ENCODE peak calls at places on chromosome 2, in seven cellular contexts. C is GM12878; X is thoracic aorta; N is psoas muscle; Z is astrocyte of the spinal cord; J is kidney; E is CD4-positive, alpha-beta T cell. M is an unnamed sample.

GRCh38 chr2:134389331-134389835 is 135.5 kb downstream of the MGAT5 start:
- DNase-seq in N (no peak), E (no peak), C (no peak), J (no peak), X (no peak), Z (no peak), M (no peak)

GRCh38 chr2:86249843-86250402 is 50.7 kb downstream of the MRPL35 start:
- DNase-seq in X (no peak), Z (no peak), E (no peak), C (peak), J (no peak), N (no peak), M (no peak)

GRCh38 chr2:42922790-42923631 is 130.6 kb upstream of the HAAO start:
- DNase-seq in N (peak), X (peak), J (no peak), E (no peak), Z (peak), C (no peak), M (no peak)

GRCh38 chr2:110943070-110943634 is 177.6 kb upstream of the BCL2L11 start:
- DNase-seq in J (no peak), E (no peak), N (no peak), X (no peak), Z (no peak), C (no peak), M (no peak)

GRCh38 chr2:88651646-88652045 is 24.4 kb upstream of the EIF2AK3 start:
- DNase-seq in E (no peak), X (no peak), Z (no peak), J (no peak), N (no peak), C (no peak), M (no peak)

GRCh38 chr2:235688511-235689426 is 194.9 kb downstream of the AGAP1 start:
- DNase-seq in N (no peak), Z (no peak), X (no peak), C (no peak), E (no peak), J (no peak), M (no peak)

GRCh38 chr2:221731432-221731831 is 159.3 kb upstream of the EPHA4 start:
- DNase-seq in Z (no peak), E (no peak), J (no peak), C (peak), N (no peak), X (no peak), M (no peak)

GRCh38 chr2:98835831-98836385 is 100.1 kb downstream of the CRACDL start:
- DNase-seq in J (no peak), X (no peak), Z (no peak), C (peak), N (no peak), E (peak), M (no peak)

GRCh38 chr2:159228006-159228655 is 58.4 kb downstream of the WDSUB1 start:
- DNase-seq in C (no peak), J (no peak), N (no peak), E (no peak), Z (peak), X (no peak), M (no peak)

GRCh38 chr2:130186391-130186790 is 4.3 kb downstream of the MZT2B start:
- DNase-seq in E (no peak), X (no peak), J (no peak), C (no peak), Z (no peak), N (no peak), M (no peak)

GRCh38 chr2:231047270-231047921 is 9.3 kb upstream of the PSMD1 start:
- DNase-seq in C (no peak), X (no peak), E (no peak), N (no peak), Z (no peak), J (no peak), M (no peak)

GRCh38 chr2:228417526-228417925 is 236.0 kb upstream of the SPHKAP start:
- DNase-seq in E (no peak), N (no peak), J (no peak), C (no peak), Z (peak), X (no peak), M (no peak)

GRCh38 chr2:235045336-235045972 is 93.6 kb downstream of the SH3BP4 start:
- DNase-seq in J (no peak), X (no peak), E (no peak), N (no peak), Z (no peak), C (peak), M (no peak)

GRCh38 chr2:10765461-10765860 is 44.0 kb downstream of the ATP6V1C2 start:
- DNase-seq in N (no peak), C (no peak), E (no peak), J (no peak), X (no peak), Z (no peak), M (peak)

GRCh38 chr2:179861027-179861776 is at the start of gene ZNF385B:
- DNase-seq in X (no peak), E (no peak), Z (no peak), J (peak), N (peak), C (no peak), M (peak)

GRCh38 chr2:156401863-156402262 is 34.3 kb upstream of the GPD2 start:
- DNase-seq in Z (no peak), E (no peak), J (no peak), X (no peak), C (no peak), N (no peak), M (no peak)

GRCh38 chr2:215105607-215106354 is 32.6 kb downstream of the ABCA12 start:
- DNase-seq in C (no peak), N (no peak), E (no peak), X (no peak), J (no peak), Z (no peak), M (no peak)

GRCh38 chr2:194260185-194260584 is 1396.8 kb upstream of the SLC39A10 start:
- DNase-seq in J (no peak), X (no peak), E (no peak), C (no peak), N (no peak), Z (no peak), M (no peak)

GRCh38 chr2:64873472-64873924 is 115.7 kb upstream of the SLC1A4 start:
- DNase-seq in C (no peak), Z (peak), J (peak), N (peak), E (peak), X (peak), M (no peak)

GRCh38 chr2:10319892-10320574 is 17.3 kb downstream of the HPCAL1 start:
- DNase-seq in N (peak), Z (no peak), J (no peak), E (no peak), X (no peak), C (no peak), M (peak)

GRCh38 chr2:156112323-156112722 is 220.2 kb downstream of the NR4A2 start:
- DNase-seq in J (no peak), C (no peak), Z (no peak), X (no peak), E (no peak), N (no peak), M (no peak)

GRCh38 chr2:158761626-158762025 is 33.5 kb upstream of the DAPL1 start:
- DNase-seq in C (no peak), J (no peak), X (no peak), N (no peak), Z (peak), E (no peak), M (no peak)

GRCh38 chr2:6968319-6969100 is 51.3 kb downstream of the RNF144A start:
- DNase-seq in N (peak), J (no peak), Z (peak), C (no peak), E (no peak), X (no peak), M (no peak)

GRCh38 chr2:121570665-121571055 is 40.0 kb downstream of the RNU4ATAC start:
- DNase-seq in J (no peak), Z (no peak), E (no peak), N (no peak), X (no peak), C (no peak), M (no peak)

GRCh38 chr2:136242687-136243277 is 124.8 kb upstream of the CXCR4 start:
- DNase-seq in X (no peak), J (no peak), N (no peak), C (no peak), Z (no peak), E (peak), M (no peak)

GRCh38 chr2:168660859-168661258 is 141.6 kb upstream of the NOSTRIN start:
- DNase-seq in Z (no peak), N (no peak), J (no peak), C (no peak), X (no peak), E (no peak), M (no peak)

GRCh38 chr2:172639823-172640222 is 83.9 kb downstream of the PDK1 start:
- DNase-seq in C (no peak), N (no peak), J (no peak), E (no peak), X (no peak), Z (peak), M (no peak)

GRCh38 chr2:120109186-120110061 is 96.5 kb downstream of the EPB41L5 start:
- DNase-seq in Z (peak), E (no peak), N (no peak), J (no peak), C (peak), X (no peak), M (no peak)

GRCh38 chr2:164826293-164827243 is 15.1 kb downstream of the COBLL1 start:
- DNase-seq in X (peak), E (no peak), Z (peak), J (no peak), C (no peak), N (no peak), M (no peak)

GRCh38 chr2:174544156-174544555 is 53.4 kb downstream of the WIPF1 start:
- DNase-seq in E (no peak), J (no peak), C (no peak), N (no peak), Z (no peak), X (no peak), M (no peak)

GRCh38 chr2:202136526-202136925 is 63.5 kb downstream of the KIAA2012 start:
- DNase-seq in X (no peak), E (no peak), N (no peak), Z (no peak), C (no peak), J (peak), M (no peak)

GRCh38 chr2:3619033-3619432 is 24.1 kb downstream of the COLEC11 start:
- DNase-seq in J (no peak), X (no peak), N (no peak), Z (no peak), C (no peak), E (no peak), M (no peak)

GRCh38 chr2:6186332-6187100 is 494.3 kb downstream of the SOX11 start:
- DNase-seq in X (no peak), C (no peak), N (no peak), Z (peak), E (no peak), J (peak), M (no peak)

GRCh38 chr2:118118479-118118878 is 30.2 kb downstream of the INSIG2 start:
- DNase-seq in X (no peak), J (no peak), N (no peak), Z (no peak), E (no peak), C (no peak), M (no peak)

GRCh38 chr2:23375448-23375847 is 9.5 kb upstream of the KLHL29 start:
- DNase-seq in X (no peak), C (no peak), J (no peak), N (no peak), E (no peak), Z (no peak), M (no peak)

GRCh38 chr2:160096414-160096813 is 34.0 kb upstream of the PLA2R1 start:
- DNase-seq in J (no peak), X (no peak), N (no peak), Z (no peak), C (no peak), E (no peak), M (no peak)

GRCh38 chr2:25606892-25607291 is 66.5 kb downstream of the DTNB start:
- DNase-seq in J (no peak), C (no peak), X (no peak), E (no peak), N (no peak), Z (peak), M (no peak)

GRCh38 chr2:143954208-143954607 is 565.7 kb downstream of the ZEB2 start:
- DNase-seq in Z (no peak), X (no peak), C (no peak), N (no peak), E (no peak), J (no peak), M (no peak)

GRCh38 chr2:130303142-130303541 is 39.6 kb upstream of the IMP4 start:
- DNase-seq in N (no peak), X (no peak), C (peak), E (no peak), Z (no peak), J (no peak), M (no peak)

GRCh38 chr2:190545756-190546385 is 11.3 kb upstream of the NEMP2 start:
- DNase-seq in J (no peak), X (no peak), E (no peak), N (no peak), C (no peak), Z (peak), M (no peak)
- TF ChIP-seq CTCF in J (no peak), X (no peak), E (no peak), N (no peak), C (no peak), Z (no peak), M (no peak)

DNA sequence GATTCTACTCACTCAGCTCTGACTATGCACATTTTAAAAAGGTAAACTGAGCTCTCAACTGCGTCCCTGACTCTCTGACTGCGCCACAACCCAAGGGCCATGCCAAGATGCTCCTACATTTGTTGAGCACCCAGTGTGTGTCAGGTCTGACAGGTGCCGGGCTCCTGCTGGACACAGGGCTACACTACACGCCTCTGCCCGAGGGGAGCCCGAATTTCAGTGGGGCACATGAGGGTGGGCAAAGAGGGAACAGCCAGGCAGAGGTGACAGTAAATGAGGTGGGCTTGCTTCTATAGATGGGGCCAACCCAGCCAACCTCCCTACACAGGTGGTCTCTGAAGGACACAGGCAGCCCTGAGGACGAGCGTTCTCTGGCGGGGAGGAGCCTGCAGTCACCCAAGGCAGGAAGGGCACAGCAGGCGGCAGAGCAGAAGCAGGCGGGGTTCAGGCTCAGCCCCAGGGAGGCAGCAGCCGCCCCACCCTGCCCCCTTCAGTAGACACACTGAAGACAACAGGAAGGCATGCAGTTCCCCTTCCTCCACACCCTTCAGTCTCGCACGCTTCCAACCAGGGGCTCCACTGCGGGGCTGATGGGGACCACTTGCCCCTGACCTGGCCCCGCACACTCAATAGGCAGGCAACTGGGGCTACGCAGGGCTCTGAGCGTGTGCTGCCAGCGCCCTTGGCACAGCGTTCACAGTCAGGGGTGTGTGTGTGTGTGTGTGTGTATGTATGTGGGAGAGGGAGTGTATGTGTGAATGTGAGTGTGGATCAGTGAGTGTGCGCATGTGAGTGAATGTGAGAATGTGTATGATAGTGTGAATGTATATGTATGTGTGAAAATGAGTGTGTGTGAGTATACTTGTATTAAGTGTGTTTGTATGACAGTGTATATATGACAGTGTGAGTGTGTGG is 98.4 kb downstream of the UXS1 start:
- DNase-seq in C (no peak), X (no peak), N (no peak), E (peak), Z (no peak), J (no peak), M (no peak)
- TF ChIP-seq CTCF in C (no peak), X (no peak), N (no peak), E (peak), Z (no peak), J (no peak), M (no peak)

DNA sequence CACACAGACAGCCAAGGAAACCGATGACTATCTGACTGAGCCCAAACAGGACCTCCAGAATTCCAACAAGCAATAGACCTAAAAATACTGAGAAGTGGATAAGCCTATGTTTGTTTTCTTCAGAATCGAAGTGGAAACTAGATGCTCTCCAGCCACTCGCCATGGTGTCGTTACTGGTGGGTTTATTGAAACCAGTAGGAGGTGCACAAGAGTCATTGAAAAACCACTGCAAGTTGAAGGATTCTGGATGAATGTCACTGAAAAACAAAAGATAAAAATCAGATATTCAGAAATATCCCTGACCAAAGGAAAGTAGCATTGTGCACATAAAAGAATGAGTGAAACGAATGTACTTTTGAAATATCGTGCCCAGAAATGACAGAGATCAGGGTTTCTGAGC is 15.3 kb downstream of the TM4SF20 start:
- DNase-seq in N (no peak), Z (no peak), C (no peak), X (no peak), E (no peak), J (no peak), M (no peak)
- TF ChIP-seq CTCF in N (no peak), Z (peak), C (peak), X (no peak), E (peak), J (no peak), M (peak)

GRCh38 chr2:154720642-154721041 is 22.1 kb downstream of the KCNJ3 start:
- DNase-seq in E (no peak), X (no peak), C (no peak), Z (peak), J (no peak), N (no peak), M (no peak)
- TF ChIP-seq CTCF in E (no peak), X (no peak), C (no peak), Z (no peak), J (no peak), N (no peak), M (no peak)

GRCh38 chr2:8837795-8838140 is 355 bp upstream of the KIDINS220 start:
- DNase-seq in Z (no peak), E (no peak), X (no peak), C (no peak), J (no peak), N (no peak), M (no peak)

GRCh38 chr2:8839189-8839965 is 2.0 kb upstream of the KIDINS220 start:
- DNase-seq in N (no peak), C (no peak), J (no peak), E (no peak), X (no peak), Z (no peak), M (no peak)

GRCh38 chr2:8836979-8837794 is at the start of gene KIDINS220:
- DNase-seq in Z (peak), X (peak), C (peak), N (peak), E (peak), J (peak), M (no peak)

GRCh38 chr2:8841962-8842361 is 4.5 kb upstream of the KIDINS220 start:
- DNase-seq in N (no peak), C (no peak), Z (no peak), X (no peak), J (no peak), E (no peak), M (no peak)

DNA sequence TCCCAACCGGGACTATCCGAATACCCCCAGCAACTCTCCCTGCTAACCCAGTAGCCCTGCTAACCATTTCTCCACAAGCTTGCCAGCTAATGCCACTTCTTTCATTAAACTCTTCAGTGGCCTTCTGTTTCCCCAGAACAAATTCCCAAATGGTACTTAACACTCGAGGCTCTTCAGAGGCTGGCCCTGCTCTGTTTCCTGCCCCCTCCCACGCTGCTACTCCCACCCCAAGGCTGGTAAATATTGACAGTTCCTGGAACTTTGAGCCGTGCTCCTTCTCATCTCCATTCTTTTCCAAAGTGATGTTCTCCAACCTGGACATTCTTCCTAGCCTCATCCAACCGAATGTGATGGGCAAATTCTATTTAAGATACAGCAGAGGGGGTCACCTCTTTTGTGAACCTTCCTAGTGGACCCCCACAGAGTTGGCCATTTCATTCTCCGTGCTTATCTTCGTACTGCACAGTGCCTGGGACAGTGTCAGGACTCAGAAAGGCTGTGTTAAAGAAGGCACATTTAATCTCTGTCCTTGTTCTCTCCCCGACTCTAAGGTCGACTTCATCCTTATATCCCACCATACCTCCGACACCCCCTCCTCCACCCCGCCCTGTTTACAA is 3.2 kb upstream of the KIDINS220 start:
- DNase-seq in C (no peak), J (no peak), E (no peak), Z (no peak), X (no peak), N (no peak), M (no peak)
- TF ChIP-seq CTCF in C (no peak), J (no peak), E (no peak), Z (no peak), X (no peak), N (no peak), M (no peak)